ENCODE peak calls at places on chromosomes 13 and 19, in six cellular contexts. One of them, this sample, is unnamed. For H3K36me3, the result is how much of the 10 kb centered on the place peaks cover.

GRCh38 chr13:28684257-28684656 is 25.3 kb downstream of the POMP start:
- DNase-seq in mesendoderm: peak
- DNase-seq in cardiac muscle cell: no peak
- DNase-seq in pancreas: no peak
- DNase-seq in sigmoid colon: no peak
- DNase-seq in Panc1: no peak
- DNase-seq in this sample: peak

GRCh38 chr13:29099781-29100406 is 279.8 kb downstream of the MTUS2 start:
- DNase-seq in cardiac muscle cell: no peak
- DNase-seq in pancreas: no peak
- DNase-seq in Panc1: no peak
- DNase-seq in sigmoid colon: no peak
- DNase-seq in mesendoderm: no peak
- DNase-seq in this sample: no peak

GRCh38 chr13:108188260-108188659 is 27.1 kb downstream of the LIG4 start:
- DNase-seq in pancreas: no peak
- DNase-seq in sigmoid colon: no peak
- DNase-seq in Panc1: no peak
- DNase-seq in mesendoderm: no peak
- DNase-seq in cardiac muscle cell: no peak
- DNase-seq in this sample: no peak

GRCh38 chr19:3403489-3404323 is 37.3 kb downstream of the NFIC start:
- DNase-seq in cardiac muscle cell: peak
- DNase-seq in Panc1: no peak
- DNase-seq in pancreas: peak
- DNase-seq in sigmoid colon: peak
- DNase-seq in mesendoderm: no peak
- DNase-seq in this sample: peak

GRCh38 chr19:34075661-34076091 is 96.6 kb upstream of the LSM14A start:
- DNase-seq in mesendoderm: no peak
- DNase-seq in cardiac muscle cell: peak
- DNase-seq in sigmoid colon: no peak
- DNase-seq in pancreas: no peak
- DNase-seq in Panc1: no peak
- DNase-seq in this sample: no peak

GRCh38 chr19:36032251-36033104 is at the start of gene CLIP3:
- DNase-seq in mesendoderm: peak
- DNase-seq in sigmoid colon: peak
- DNase-seq in cardiac muscle cell: peak
- DNase-seq in pancreas: peak
- DNase-seq in Panc1: no peak
- DNase-seq in this sample: peak

GRCh38 chr19:45408121-45408520 is 1.7 kb downstream of the POLR1G start:
- DNase-seq in sigmoid colon: no peak
- DNase-seq in cardiac muscle cell: no peak
- DNase-seq in mesendoderm: no peak
- DNase-seq in Panc1: no peak
- DNase-seq in pancreas: no peak
- DNase-seq in this sample: peak

GRCh38 chr13:39855236-39855635 is 199.8 kb downstream of the COG6 start:
- DNase-seq in cardiac muscle cell: peak
- DNase-seq in pancreas: no peak
- DNase-seq in sigmoid colon: no peak
- DNase-seq in Panc1: no peak
- DNase-seq in mesendoderm: no peak
- DNase-seq in this sample: no peak

GRCh38 chr13:102651392-102651791 is 43.5 kb downstream of the METTL21C start:
- DNase-seq in pancreas: no peak
- DNase-seq in cardiac muscle cell: peak
- DNase-seq in mesendoderm: no peak
- DNase-seq in Panc1: no peak
- DNase-seq in sigmoid colon: no peak
- DNase-seq in this sample: no peak

GRCh38 chr19:45439569-45440258 is 16.0 kb upstream of the ERCC1 start:
- DNase-seq in sigmoid colon: peak
- DNase-seq in cardiac muscle cell: peak
- DNase-seq in Panc1: no peak
- DNase-seq in mesendoderm: peak
- DNase-seq in pancreas: peak
- DNase-seq in this sample: peak

GRCh38 chr13:41680900-41681299 is 223.6 kb downstream of the RGCC start:
- DNase-seq in pancreas: no peak
- DNase-seq in cardiac muscle cell: no peak
- DNase-seq in mesendoderm: peak
- DNase-seq in sigmoid colon: no peak
- DNase-seq in Panc1: no peak
- DNase-seq in this sample: no peak

GRCh38 chr13:36244073-36244472 is 29.7 kb upstream of the SOHLH2 start:
- DNase-seq in cardiac muscle cell: no peak
- DNase-seq in pancreas: no peak
- DNase-seq in mesendoderm: no peak
- DNase-seq in Panc1: no peak
- DNase-seq in sigmoid colon: no peak
- DNase-seq in this sample: no peak

GRCh38 chr19:13959141-13959961 is 7.0 kb downstream of the DCAF15 start:
- DNase-seq in mesendoderm: peak
- DNase-seq in pancreas: no peak
- DNase-seq in cardiac muscle cell: no peak
- DNase-seq in sigmoid colon: no peak
- DNase-seq in Panc1: no peak
- DNase-seq in this sample: no peak
- H3K36me3 ChIP-seq in mesendoderm: under half
- H3K36me3 ChIP-seq in pancreas: under half
- H3K36me3 ChIP-seq in cardiac muscle cell: under half
- H3K36me3 ChIP-seq in sigmoid colon: half or more
- H3K36me3 ChIP-seq in Panc1: under half
- H3K36me3 ChIP-seq in this sample: under half

DNA sequence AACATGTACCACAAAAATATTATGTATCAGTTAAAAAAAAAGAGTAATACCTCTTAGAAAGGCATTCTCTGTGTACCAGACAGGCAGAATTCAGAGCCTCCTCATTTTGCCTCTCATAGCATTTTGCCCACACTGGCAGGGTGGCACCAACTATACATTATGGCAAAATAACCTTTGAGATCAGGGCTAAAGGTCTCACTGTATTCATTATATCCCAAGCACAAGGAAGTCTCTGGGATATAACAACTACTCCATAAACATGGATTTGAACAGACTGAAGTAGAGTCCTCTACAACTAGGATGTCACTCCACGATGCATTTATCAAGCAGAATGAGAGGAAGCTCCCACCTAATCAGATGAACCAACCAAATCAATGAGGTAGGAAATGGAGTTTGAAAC is 10.6 kb downstream of the SUCLA2 start:
- DNase-seq in cardiac muscle cell: no peak
- DNase-seq in sigmoid colon: no peak
- DNase-seq in Panc1: no peak
- DNase-seq in pancreas: no peak
- DNase-seq in mesendoderm: no peak
- DNase-seq in this sample: no peak
- H3K36me3 ChIP-seq in cardiac muscle cell: under half
- H3K36me3 ChIP-seq in sigmoid colon: half or more
- H3K36me3 ChIP-seq in Panc1: under half
- H3K36me3 ChIP-seq in pancreas: under half
- H3K36me3 ChIP-seq in mesendoderm: under half
- H3K36me3 ChIP-seq in this sample: under half

DNA sequence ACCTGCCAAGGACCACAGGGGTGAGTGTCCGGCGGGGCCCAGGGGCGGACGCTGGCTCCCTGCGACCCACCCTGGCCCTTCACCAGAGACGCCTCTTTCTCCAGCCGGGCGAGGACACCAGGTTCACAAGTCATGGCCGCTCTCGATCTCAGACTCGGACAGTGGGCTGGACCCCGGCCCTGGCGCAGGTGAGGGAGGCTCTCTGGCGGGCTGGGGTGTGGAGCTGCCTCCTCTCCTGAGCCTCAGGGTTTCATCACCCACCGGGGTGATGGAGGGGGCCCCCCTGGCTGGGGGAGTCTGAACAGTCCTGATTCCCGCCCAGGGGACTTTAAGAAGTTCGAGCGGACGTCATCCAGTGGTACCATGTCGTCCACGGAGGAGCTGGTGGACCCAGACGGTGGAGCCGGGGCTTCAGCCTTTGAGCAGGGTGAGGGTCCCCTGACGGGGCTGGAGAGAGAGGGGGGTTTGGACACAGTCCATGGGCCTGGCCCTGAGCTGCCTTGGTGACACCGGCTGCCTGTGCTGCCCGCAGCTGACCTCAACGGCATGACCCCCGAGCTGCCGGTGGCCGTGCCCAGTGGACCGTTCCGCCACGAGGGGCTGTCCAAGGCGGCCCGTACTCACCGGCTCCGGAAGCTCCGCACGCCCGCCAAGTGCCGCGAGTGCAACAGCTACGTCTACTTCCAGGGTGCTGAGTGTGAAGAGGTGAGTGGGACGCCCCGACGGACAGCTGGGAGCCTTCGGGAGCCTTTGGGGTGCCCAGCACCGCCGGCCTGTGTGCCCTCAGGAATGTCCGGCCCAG is 13.6 kb downstream of the ARHGAP45 start:
- DNase-seq in Panc1: no peak
- DNase-seq in cardiac muscle cell: no peak
- DNase-seq in sigmoid colon: no peak
- DNase-seq in mesendoderm: no peak
- DNase-seq in pancreas: peak
- DNase-seq in this sample: no peak
- H3K36me3 ChIP-seq in Panc1: under half
- H3K36me3 ChIP-seq in cardiac muscle cell: under half
- H3K36me3 ChIP-seq in sigmoid colon: under half
- H3K36me3 ChIP-seq in mesendoderm: under half
- H3K36me3 ChIP-seq in pancreas: under half
- H3K36me3 ChIP-seq in this sample: under half

GRCh38 chr19:58213075-58213369 is 15.7 kb upstream of the ZNF544 start:
- DNase-seq in Panc1: no peak
- DNase-seq in mesendoderm: no peak
- DNase-seq in pancreas: no peak
- DNase-seq in cardiac muscle cell: no peak
- DNase-seq in sigmoid colon: no peak
- DNase-seq in this sample: no peak

GRCh38 chr19:58204566-58204965 is 21.7 kb downstream of the ZNF274 start:
- DNase-seq in pancreas: no peak
- DNase-seq in mesendoderm: no peak
- DNase-seq in sigmoid colon: no peak
- DNase-seq in Panc1: no peak
- DNase-seq in cardiac muscle cell: no peak
- DNase-seq in this sample: no peak

GRCh38 chr19:58203814-58204475 is 21.1 kb downstream of the ZNF274 start:
- DNase-seq in mesendoderm: peak
- DNase-seq in Panc1: no peak
- DNase-seq in cardiac muscle cell: peak
- DNase-seq in pancreas: no peak
- DNase-seq in sigmoid colon: no peak
- DNase-seq in this sample: no peak

GRCh38 chr19:58212336-58213074 is 16.2 kb upstream of the ZNF544 start:
- DNase-seq in pancreas: no peak
- DNase-seq in cardiac muscle cell: no peak
- DNase-seq in Panc1: no peak
- DNase-seq in mesendoderm: peak
- DNase-seq in sigmoid colon: no peak
- DNase-seq in this sample: no peak

DNA sequence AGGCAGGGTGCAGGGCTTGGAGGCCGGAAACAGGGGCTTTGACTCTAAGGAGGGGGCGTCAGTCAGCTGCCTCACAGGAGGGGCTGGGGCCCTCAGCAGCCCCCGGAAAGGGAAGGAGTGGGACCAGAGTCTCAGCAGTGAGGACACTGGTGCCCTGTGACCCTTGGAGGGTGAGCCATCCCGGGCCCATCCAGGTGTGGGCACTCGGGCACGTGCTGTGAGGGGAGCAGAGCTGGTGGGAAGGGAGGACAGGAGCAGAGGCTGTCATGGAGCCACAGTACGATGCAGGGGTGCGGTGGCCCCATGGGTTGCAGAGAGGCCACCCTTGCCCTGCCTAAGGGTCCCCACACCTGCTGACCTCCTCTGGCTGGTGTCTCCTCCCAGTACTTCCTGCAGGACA is 19.1 kb upstream of the ZNF544 start:
- DNase-seq in cardiac muscle cell: no peak
- DNase-seq in mesendoderm: no peak
- DNase-seq in sigmoid colon: no peak
- DNase-seq in pancreas: no peak
- DNase-seq in Panc1: no peak
- DNase-seq in this sample: no peak
- H3K36me3 ChIP-seq in cardiac muscle cell: under half
- H3K36me3 ChIP-seq in mesendoderm: under half
- H3K36me3 ChIP-seq in sigmoid colon: half or more
- H3K36me3 ChIP-seq in pancreas: half or more
- H3K36me3 ChIP-seq in Panc1: under half
- H3K36me3 ChIP-seq in this sample: half or more

DNA sequence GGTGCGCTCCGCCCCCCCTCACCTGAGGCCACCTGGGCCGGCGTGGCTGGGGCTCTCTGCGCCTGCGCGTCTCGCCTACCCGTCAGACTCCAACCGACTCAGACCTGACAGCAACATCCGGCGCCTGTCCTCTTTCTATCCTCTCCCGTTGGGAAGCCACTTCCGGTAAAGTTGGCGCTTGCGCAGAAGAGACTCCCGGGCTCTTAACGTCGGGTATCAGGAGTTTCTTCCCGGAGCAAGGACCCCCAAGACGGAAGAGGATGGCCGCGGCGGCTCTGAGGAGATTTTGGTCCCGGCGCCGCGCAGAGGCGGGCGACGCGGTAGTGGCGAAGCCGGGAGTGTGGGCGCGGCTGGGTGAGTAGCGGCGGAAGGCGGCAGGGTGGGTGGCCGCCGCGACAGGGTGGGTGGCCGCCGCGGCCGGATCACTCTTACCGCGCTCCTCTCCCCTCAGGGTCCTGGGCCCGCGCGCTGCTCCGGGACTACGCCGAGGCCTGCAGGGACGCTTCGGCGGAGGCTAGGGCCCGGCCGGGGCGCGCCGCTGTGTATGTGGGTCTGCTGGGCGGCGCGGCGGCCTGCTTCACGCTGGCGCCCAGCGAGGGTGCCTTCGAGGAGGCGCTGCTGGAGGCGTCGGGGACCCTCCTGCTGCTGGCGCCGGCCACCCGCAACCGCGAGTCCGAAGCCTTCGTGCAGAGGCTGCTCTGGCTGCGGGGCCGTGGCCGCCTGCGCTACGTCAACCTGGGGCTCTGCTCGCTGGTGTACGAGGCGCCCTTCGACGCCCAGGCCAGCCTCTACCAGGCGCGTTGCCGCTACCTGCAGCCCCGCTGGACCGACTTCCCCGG is at the start of the genes TIMM29 and YIPF2:
- DNase-seq in Panc1: peak
- DNase-seq in cardiac muscle cell: peak
- DNase-seq in sigmoid colon: peak
- DNase-seq in mesendoderm: peak
- DNase-seq in pancreas: peak
- DNase-seq in this sample: peak
- H3K36me3 ChIP-seq in Panc1: under half
- H3K36me3 ChIP-seq in cardiac muscle cell: under half
- H3K36me3 ChIP-seq in sigmoid colon: under half
- H3K36me3 ChIP-seq in mesendoderm: under half
- H3K36me3 ChIP-seq in pancreas: under half
- H3K36me3 ChIP-seq in this sample: under half

GRCh38 chr13:61078976-61079770 is 336.5 kb downstream of the PCDH20 start:
- DNase-seq in mesendoderm: peak
- DNase-seq in sigmoid colon: no peak
- DNase-seq in pancreas: no peak
- DNase-seq in cardiac muscle cell: no peak
- DNase-seq in Panc1: no peak
- DNase-seq in this sample: no peak
- H3K36me3 ChIP-seq in mesendoderm: under half
- H3K36me3 ChIP-seq in sigmoid colon: under half
- H3K36me3 ChIP-seq in pancreas: under half
- H3K36me3 ChIP-seq in cardiac muscle cell: under half
- H3K36me3 ChIP-seq in Panc1: under half
- H3K36me3 ChIP-seq in this sample: under half